ENCODE peak calls at places on chromosomes 12 and 14, in four cellular contexts. N is K562, O is HepG2, T is GM12878. S is an unnamed sample.

GRCh38 chr12:46675736-46676135 is 150.1 kb downstream of the SLC38A4 start:
- DNase-seq in O (peak; percentile 30), N (peak; percentile 26), T (no peak), S (peak; percentile 33)

GRCh38 chr14:61101803-61102548 is 120.9 kb downstream of the SLC38A6 start:
- DNase-seq in O (no peak), N (no peak), T (no peak), S (no peak)

GRCh38 chr12:54369597-54370217 is 5.4 kb upstream of the GPR84 start:
- DNase-seq in N (no peak), O (no peak), T (no peak), S (no peak)

GRCh38 chr12:42854208-42854607 is 264.7 kb upstream of the PRICKLE1 start:
- DNase-seq in T (no peak), O (no peak), N (no peak), S (no peak)

GRCh38 chr12:41011939-41012338 is 176.2 kb upstream of the PDZRN4 start:
- DNase-seq in N (no peak), O (peak; percentile 15), T (no peak), S (peak; percentile 16)

GRCh38 chr14:40312296-40312695 is 880.1 kb upstream of the FBXO33 start:
- DNase-seq in O (no peak), T (no peak), N (no peak), S (no peak)

GRCh38 chr12:105041186-105041585 is 43.1 kb downstream of the ALDH1L2 start:
- DNase-seq in N (no peak), O (no peak), T (no peak), S (no peak)

GRCh38 chr12:108720757-108721514 is 10.4 kb downstream of the CORO1C start:
- DNase-seq in N (no peak), O (no peak), T (no peak), S (no peak)

GRCh38 chr12:34398366-34398705 is 376.0 kb downstream of the ALG10 start:
- DNase-seq in T (no peak), O (no peak), N (peak; percentile 0), S (no peak)

GRCh38 chr14:69999246-69999645 is 120.0 kb downstream of the SMOC1 start:
- DNase-seq in T (no peak), N (no peak), O (no peak), S (peak; percentile 80)

GRCh38 chr12:83958997-83959396 is 953.6 kb downstream of the SLC6A15 start:
- DNase-seq in T (peak; percentile 5), N (no peak), O (no peak), S (no peak)

GRCh38 chr12:6554168-6554989 is 1.5 kb downstream of the IFFO1 start:
- DNase-seq in N (peak; percentile 79), O (peak; percentile 77), T (no peak), S (peak; percentile 82)

GRCh38 chr12:75707983-75708382 is 196.6 kb upstream of the KRR1 start:
- DNase-seq in O (no peak), N (no peak), T (no peak), S (no peak)

GRCh38 chr14:99156814-99157213 is 115.2 kb downstream of the BCL11B start:
- DNase-seq in O (no peak), T (no peak), N (no peak), S (no peak)

GRCh38 chr12:79559591-79559990 is 131.2 kb downstream of the PAWR start:
- DNase-seq in T (no peak), N (no peak), O (no peak), S (no peak)

GRCh38 chr14:22339277-22339676 is 249.7 kb downstream of the DAD1 start:
- DNase-seq in O (no peak), T (no peak), N (no peak), S (no peak)

GRCh38 chr14:92549853-92550244 is 36.3 kb downstream of the RIN3 start:
- DNase-seq in T (no peak), N (no peak), O (no peak), S (no peak)

GRCh38 chr14:54664961-54665360 is 98.0 kb downstream of the SAMD4A start:
- DNase-seq in N (no peak), O (no peak), T (no peak), S (no peak)

GRCh38 chr14:90300649-90301048 is 31.1 kb downstream of the NRDE2 start:
- DNase-seq in O (no peak), N (no peak), T (no peak), S (no peak)

GRCh38 chr14:24172261-24172860 is 481 bp downstream of the REC8 start:
- DNase-seq in N (no peak), O (no peak), T (no peak), S (no peak)

GRCh38 chr12:89247541-89247942 is 104.8 kb downstream of the DUSP6 start:
- DNase-seq in N (no peak), O (peak; percentile 36), T (no peak), S (no peak)

GRCh38 chr14:100396266-100396795 is 73.2 kb downstream of the SLC25A47 start:
- DNase-seq in T (no peak), N (no peak), O (no peak), S (no peak)

GRCh38 chr12:78802593-78802992 is 62.0 kb upstream of the SYT1 start:
- DNase-seq in O (no peak), T (no peak), N (no peak), S (peak; percentile 62)

GRCh38 chr14:73465833-73466532 is 7.6 kb upstream of the NUMB start:
- DNase-seq in O (peak; percentile 28), N (no peak), T (no peak), S (no peak)

GRCh38 chr12:53049582-53050318 is at the start of gene TNS2:
- DNase-seq in N (peak; percentile 21), T (no peak), O (peak; percentile 72), S (no peak)

GRCh38 chr12:53046655-53047220 is 3.1 kb upstream of the TNS2 start:
- DNase-seq in O (peak; percentile 51), N (peak; percentile 29), T (no peak), S (peak; percentile 81)

GRCh38 chr12:53048780-53049401 is 974 bp upstream of the TNS2 start:
- DNase-seq in O (peak; percentile 40), T (no peak), N (peak; percentile 19), S (no peak)

GRCh38 chr12:53047221-53048032 is 2.4 kb upstream of the TNS2 start:
- DNase-seq in O (peak; percentile 44), T (no peak), N (peak; percentile 93), S (peak; percentile 83)

DNA sequence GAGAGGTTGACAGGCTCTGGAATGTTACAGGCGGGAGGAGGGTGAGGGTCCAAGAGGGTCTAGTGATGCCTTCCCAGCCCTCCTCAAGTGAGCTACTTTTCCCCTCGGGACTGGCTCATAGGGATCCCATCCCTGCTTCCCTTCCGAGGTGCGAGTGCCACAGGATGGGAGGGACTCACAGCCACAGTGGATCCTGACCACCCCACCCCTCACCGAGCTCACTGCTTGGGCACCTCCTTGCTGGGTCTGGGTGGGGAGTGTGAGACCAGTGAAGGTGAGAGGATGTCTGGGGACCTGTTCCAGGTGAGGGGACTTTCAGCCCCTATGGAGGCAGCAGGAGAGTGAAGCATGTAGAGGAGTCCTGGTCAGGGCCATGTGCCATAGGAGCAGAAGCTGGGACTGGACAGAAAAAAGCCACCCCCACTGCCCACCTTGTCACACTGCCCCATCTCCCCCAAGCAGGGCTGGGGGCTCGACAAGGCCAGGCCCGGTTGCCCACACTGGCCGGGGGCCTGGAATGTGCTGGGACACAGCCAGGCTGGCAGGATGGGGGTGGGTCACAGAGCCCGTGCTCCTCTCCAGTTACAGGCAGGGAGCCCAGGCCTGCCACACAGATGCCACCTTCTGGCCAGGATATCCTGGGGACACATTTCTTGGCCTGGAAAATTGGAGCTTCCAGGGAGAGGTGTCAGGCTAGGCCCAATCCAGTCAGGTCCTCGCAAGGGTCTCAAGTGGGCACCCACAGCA is 1.7 kb upstream of the TNS2 start:
- DNase-seq in T (no peak), N (peak; percentile 8), O (peak; percentile 68), S (peak; percentile 55)
- TF ChIP-seq JUNB in T (no peak), N (no peak), O (no peak), S (no peak)

GRCh38 chr12:14751987-14752386 is 51.3 kb downstream of the WBP11 start:
- DNase-seq in N (no peak), T (no peak), O (no peak), S (no peak)

DNA sequence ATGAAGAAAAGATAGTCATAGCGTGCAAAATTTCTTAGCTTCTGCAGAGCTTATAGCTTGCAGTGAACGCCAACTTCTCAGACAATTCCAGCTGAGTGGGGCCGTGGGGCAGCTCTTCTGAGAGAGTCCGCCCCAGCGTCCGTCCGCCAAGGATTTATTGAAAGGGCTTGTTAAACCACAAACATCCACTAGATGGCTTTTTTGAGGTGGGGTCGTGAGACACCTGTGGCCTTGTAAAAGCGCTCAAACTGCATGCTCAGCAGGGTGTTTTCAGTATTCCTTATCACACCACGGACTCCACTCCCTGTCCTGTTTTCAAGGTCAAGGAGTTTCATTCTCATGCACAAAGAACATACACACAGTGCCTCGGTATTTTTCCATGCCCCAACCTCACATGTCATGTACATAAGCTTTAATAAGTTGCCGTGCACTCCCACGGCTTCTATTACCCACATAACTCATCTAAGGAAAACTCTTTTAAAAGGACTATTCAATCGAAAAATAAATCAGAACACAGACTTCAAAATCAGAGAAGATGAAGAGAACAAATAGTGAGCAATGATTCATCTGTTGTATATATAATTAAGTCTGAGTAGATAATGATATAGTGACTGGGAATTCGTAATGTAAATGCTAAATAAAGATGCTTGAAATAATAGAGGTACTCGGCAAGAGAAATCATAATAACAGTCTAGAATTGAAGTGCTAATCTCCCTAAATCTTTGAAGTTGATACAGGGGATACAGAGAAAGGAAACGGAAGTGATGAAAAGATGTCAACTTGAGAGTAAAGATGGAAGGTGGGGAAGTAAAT is 46.7 kb downstream of the WBP11 start:
- DNase-seq in T (no peak), N (peak; percentile 12), O (peak; percentile 45), S (peak; percentile 33)
- TF ChIP-seq ESRRA in T (no peak), N (peak; percentile 19), O (no peak), S (no peak)

GRCh38 chr12:106137456-106138278 is 1.1 kb downstream of the NUAK1 start:
- DNase-seq in T (no peak), N (no peak), O (no peak), S (no peak)
- H3K4me2 ChIP-seq in T (no peak overlapping the region), N (no peak overlapping the region), O (peak overlapping the region; percentile 73), S (peak overlapping the region; percentile 93)

DNA sequence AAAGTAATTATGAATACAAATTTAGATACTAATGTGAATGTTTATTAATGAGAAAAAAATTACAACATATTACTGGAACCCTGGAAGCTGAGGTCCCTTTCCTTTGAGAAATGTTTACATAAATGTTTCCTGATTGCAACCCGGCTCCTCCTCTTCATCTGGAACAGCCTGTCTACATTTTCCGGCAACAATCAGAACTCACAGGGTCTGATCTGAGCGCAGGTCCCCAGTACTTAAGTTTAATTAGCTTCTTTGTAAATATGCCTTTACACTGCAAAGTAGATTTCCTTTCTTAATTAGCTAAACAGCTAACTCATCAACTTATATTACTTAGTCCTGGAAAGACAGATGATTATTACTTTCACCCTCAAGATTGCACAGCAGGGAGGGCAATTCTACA is 212.9 kb downstream of the MON2 start:
- DNase-seq in O (no peak), N (no peak), T (no peak), S (no peak)
- TF ChIP-seq JUNB in O (no peak), N (no peak), T (no peak), S (no peak)